ENCODE peak calls at places on chromosomes 12 and 14, in six cellular contexts. M, T, V, R, A and E are unnamed samples.

GRCh38 chr12:39431002-39431796 is 11.7 kb downstream of the KIF21A start:
- DNase-seq in M (no peak), V (no peak), A (no peak), T (no peak), R (no peak), E (no peak)

GRCh38 chr12:101619868-101620761 is 25.3 kb downstream of the MYBPC1 start:
- DNase-seq in A (no peak), V (no peak), T (no peak), M (no peak), R (peak; percentile 38), E (no peak)

GRCh38 chr12:72093930-72094329 is 155.3 kb downstream of the TPH2 start:
- DNase-seq in M (no peak), T (no peak), A (no peak), R (no peak), V (no peak), E (no peak)

GRCh38 chr14:50875359-50876090 is 3.7 kb downstream of the ABHD12B start:
- DNase-seq in R (peak; percentile 29), V (no peak), M (peak; percentile 33), T (peak; percentile 45), A (no peak), E (peak; percentile 45)

GRCh38 chr12:11805680-11806079 is 156.2 kb downstream of the ETV6 start:
- DNase-seq in V (no peak), T (no peak), A (no peak), R (no peak), M (no peak), E (no peak)

GRCh38 chr12:43444940-43445564 is 107.0 kb downstream of the ADAMTS20 start:
- DNase-seq in A (peak; percentile 68), V (peak; percentile 78), M (peak; percentile 38), T (peak; percentile 23), R (peak; percentile 62), E (peak; percentile 16)

GRCh38 chr14:23573384-23573783 is 5.2 kb downstream of the JPH4 start:
- DNase-seq in M (no peak), A (no peak), V (no peak), T (no peak), R (no peak), E (no peak)

GRCh38 chr12:124402281-124403066 is 107.6 kb downstream of the RFLNA start:
- DNase-seq in M (no peak), T (no peak), R (no peak), V (no peak), A (no peak), E (no peak)

GRCh38 chr14:73780391-73780790 is 66.2 kb upstream of the PNMA1 start:
- DNase-seq in T (no peak), V (no peak), R (no peak), A (no peak), M (no peak), E (no peak)

GRCh38 chr12:19810213-19810612 is 370.9 kb downstream of the AEBP2 start:
- DNase-seq in T (no peak), M (no peak), V (peak; percentile 32), A (no peak), R (no peak), E (no peak)

GRCh38 chr12:52199294-52199920 is 7.6 kb upstream of the KRT80 start:
- DNase-seq in V (no peak), R (no peak), T (no peak), A (peak; percentile 66), M (no peak), E (no peak)

GRCh38 chr14:69532561-69533335 is 41.9 kb downstream of the CCDC177 start:
- DNase-seq in A (no peak), T (no peak), R (peak; percentile 8), V (no peak), M (no peak), E (no peak)

GRCh38 chr12:86264451-86265328 is 8.5 kb upstream of the MGAT4C start:
- DNase-seq in T (no peak), R (no peak), M (no peak), A (no peak), V (no peak), E (no peak)

GRCh38 chr12:104055686-104056388 is 5.8 kb upstream of the GLT8D2 start:
- DNase-seq in V (peak; percentile 83), M (no peak), R (peak; percentile 39), T (no peak), A (peak; percentile 91), E (no peak)

GRCh38 chr12:108296933-108297332 is 42.2 kb downstream of the CMKLR1 start:
- DNase-seq in V (no peak), M (no peak), A (no peak), R (no peak), T (no peak), E (no peak)

GRCh38 chr14:102183922-102184677 is 44.4 kb downstream of the WDR20 start:
- DNase-seq in T (no peak), A (no peak), M (no peak), V (no peak), R (no peak), E (no peak)

GRCh38 chr12:12564911-12565310 is 2.2 kb upstream of the DUSP16 start:
- DNase-seq in R (no peak), V (no peak), M (no peak), A (no peak), T (no peak), E (no peak)

GRCh38 chr12:100375023-100375737 is 18.3 kb downstream of the SLC17A8 start:
- DNase-seq in V (peak; percentile 84), T (no peak), M (no peak), A (no peak), R (peak; percentile 16), E (no peak)

GRCh38 chr14:29927596-29928341 is at the start of gene PRKD1:
- DNase-seq in R (peak; percentile 67), V (peak; percentile 84), M (no peak), T (no peak), A (peak; percentile 59), E (no peak)

GRCh38 chr12:8917031-8917430 is 2.7 kb downstream of the PHC1 start:
- DNase-seq in T (no peak), M (no peak), V (no peak), R (no peak), A (no peak), E (no peak)

GRCh38 chr12:132063491-132063890 is 80.6 kb downstream of the DDX51 start:
- DNase-seq in A (no peak), T (no peak), R (no peak), V (no peak), M (no peak), E (no peak)

GRCh38 chr12:77841467-77842054 is 10.9 kb downstream of the NAV3 start:
- DNase-seq in M (no peak), V (peak; percentile 50), T (no peak), R (no peak), A (no peak), E (no peak)

GRCh38 chr12:108730337-108731104 is 797 bp downstream of the CORO1C start:
- DNase-seq in M (peak; percentile 12), V (peak; percentile 73), A (peak; percentile 75), R (peak; percentile 83), T (peak; percentile 14), E (peak; percentile 32)

GRCh38 chr14:53807580-53807979 is 149.0 kb downstream of the BMP4 start:
- DNase-seq in V (peak; percentile 6), R (no peak), T (no peak), A (no peak), M (no peak), E (no peak)